ENCODE peak calls at places on chromosome 15, in five cellular contexts. H is GM13977, G is AG09309, C is SK-N-SH, D is mucosa of descending colon. P is an unnamed sample.

GRCh38 chr15:89822030-89822429 is 7.4 kb upstream of the ANPEP start:
- DNase-seq in G (no peak), C (peak; percentile 17), H (no peak), D (no peak), P (no peak)

GRCh38 chr15:89910891-89911626 is 1.7 kb downstream of the ARPIN start:
- DNase-seq in H (no peak), D (no peak), C (no peak), G (no peak), P (no peak)

GRCh38 chr15:56811586-56811985 is 78.3 kb upstream of the ZNF280D start:
- DNase-seq in D (no peak), C (no peak), G (no peak), H (no peak), P (no peak)

GRCh38 chr15:100106732-100107131 is 235.0 kb downstream of the ADAMTS17 start:
- DNase-seq in G (no peak), D (no peak), C (peak; percentile 85), H (no peak), P (no peak)

GRCh38 chr15:63372018-63372705 is 9.5 kb downstream of the CA12 start:
- DNase-seq in D (no peak), C (no peak), H (no peak), G (peak; percentile 96), P (no peak)

GRCh38 chr15:24761704-24762302 is 86.2 kb downstream of the NPAP1 start:
- DNase-seq in G (no peak), H (no peak), D (peak; percentile 3), C (no peak), P (peak; percentile 7)

GRCh38 chr15:52733078-52733477 is 53.9 kb upstream of the ATOSA start:
- DNase-seq in C (no peak), D (no peak), H (no peak), G (peak; percentile 29), P (no peak)

GRCh38 chr15:43238691-43239131 is 17.9 kb upstream of the EPB42 start:
- DNase-seq in D (no peak), G (no peak), H (no peak), C (no peak), P (no peak)

GRCh38 chr15:78811825-78812183 is 540 bp upstream of the ADAMTS7 start:
- DNase-seq in G (no peak), C (no peak), H (no peak), D (no peak), P (no peak)

GRCh38 chr15:72836676-72837325 is 53.2 kb upstream of the ADPGK start:
- DNase-seq in C (no peak), D (no peak), G (no peak), H (no peak), P (no peak)

GRCh38 chr15:72838311-72838731 is 54.8 kb upstream of the ADPGK start:
- DNase-seq in D (no peak), C (no peak), G (peak; percentile 48), H (no peak), P (no peak)

DNA sequence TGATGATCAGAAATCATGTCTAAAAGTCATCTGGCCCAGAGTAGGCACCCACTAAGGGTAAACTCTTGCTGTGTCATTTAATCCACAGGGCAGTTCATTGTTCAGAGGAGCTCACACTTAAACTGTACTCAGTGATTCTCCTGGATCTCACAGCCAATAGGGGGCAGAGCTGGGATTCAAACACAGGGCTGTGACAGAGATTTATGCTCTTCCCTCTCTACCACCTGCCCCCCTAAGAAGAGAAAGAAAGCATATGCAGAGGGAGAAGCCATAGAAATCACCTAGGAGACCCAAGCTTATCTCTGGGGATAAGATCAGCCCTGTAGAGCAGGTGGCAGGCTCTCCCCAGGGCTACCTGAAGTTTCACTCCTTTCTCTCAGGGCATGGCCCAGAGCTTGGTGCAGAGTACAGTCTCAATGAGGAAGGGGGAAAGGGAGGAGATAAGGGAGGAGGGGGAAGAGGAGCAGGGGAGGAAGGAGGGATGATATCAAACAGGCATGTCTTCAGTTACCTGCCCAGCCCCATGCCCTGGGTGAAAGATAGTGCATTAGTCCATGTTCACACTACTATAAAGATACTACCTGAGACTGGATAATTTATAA is 51.8 kb upstream of the ADPGK start:
- DNase-seq in G (no peak), C (no peak), D (peak; percentile 80), H (no peak), P (no peak)
- TF ChIP-seq CTCF in G (peak; percentile 42), C (peak; percentile 40), D (no peak), H (peak; percentile 33), P (no peak)

DNA sequence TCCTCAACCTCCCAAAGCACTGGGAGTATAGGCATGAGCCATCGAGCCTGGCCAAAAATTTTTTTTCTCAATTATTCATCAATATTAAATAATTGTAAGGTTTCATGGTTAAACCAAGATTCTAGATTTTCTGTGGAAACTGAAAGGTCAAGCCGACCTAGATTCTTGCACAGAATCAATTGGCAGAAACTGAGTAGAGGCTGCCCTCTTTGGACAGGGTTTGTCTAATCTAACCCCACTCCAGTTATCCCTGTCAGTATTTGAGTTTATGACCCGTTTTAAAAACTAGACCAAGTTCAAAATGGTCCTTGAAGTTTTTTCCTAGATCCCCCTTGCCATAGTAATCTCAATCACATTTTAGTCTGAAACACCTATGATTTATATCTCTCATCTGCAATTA is 8.6 kb upstream of the ADAM10 start:
- DNase-seq in D (no peak), C (peak; percentile 24), H (peak; percentile 41), G (no peak), P (peak; percentile 43)
- TF ChIP-seq CTCF in D (peak; percentile 5), C (peak; percentile 37), H (peak; percentile 53), G (peak; percentile 39), P (no peak)

DNA sequence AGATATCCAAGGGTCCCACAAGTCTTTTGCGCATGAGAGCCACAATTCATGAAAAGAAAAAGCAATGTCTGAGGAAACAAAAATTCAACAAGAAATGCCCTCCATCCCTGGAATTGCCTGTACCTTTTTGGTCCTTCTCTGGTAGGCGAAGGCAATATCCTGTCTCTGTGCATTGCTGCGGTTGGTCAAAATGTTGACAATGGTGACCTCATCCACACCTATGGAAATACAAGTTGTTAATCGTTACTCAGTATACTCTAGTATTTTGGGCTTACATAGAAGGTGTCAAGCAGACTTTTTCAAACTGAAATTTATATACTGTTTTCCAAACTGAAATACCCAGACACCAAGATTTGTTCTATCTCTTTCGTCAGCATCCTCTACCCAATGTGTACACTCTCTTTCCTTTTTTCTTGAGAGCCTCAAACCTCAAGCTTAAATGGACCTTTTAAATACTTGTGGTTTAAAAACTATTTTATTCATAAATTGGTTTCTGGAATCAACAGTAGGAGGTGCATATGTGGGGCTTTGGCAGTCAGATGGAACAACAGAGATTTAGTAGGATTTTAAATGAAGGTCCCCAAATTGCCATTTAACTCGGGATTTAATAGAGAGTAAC is 33.4 kb downstream of the ANXA2 start:
- DNase-seq in H (no peak), D (no peak), C (no peak), G (no peak), P (no peak)
- TF ChIP-seq CTCF in H (no peak), D (no peak), C (no peak), G (no peak), P (no peak)

DNA sequence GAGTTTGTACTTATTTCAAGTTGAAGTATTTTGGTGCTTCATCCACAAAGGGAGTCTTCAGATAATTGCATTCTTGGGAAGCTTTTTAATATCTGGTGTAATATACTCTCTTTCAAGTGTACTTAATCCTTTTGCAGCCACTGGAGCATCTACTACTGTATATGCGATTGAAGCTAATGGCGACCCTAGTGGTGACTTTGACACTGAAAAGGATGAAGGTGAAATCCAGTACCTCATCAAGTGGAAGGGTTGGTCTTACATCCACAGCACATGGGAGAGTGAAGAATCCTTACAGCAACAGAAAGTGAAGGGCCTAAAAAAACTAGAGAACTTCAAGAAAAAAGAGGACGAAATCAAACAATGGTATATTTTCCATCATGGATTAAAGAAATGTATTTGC is 42.6 kb downstream of the CHD2 start:
- DNase-seq in G (no peak), D (no peak), H (no peak), C (no peak), P (no peak)
- TF ChIP-seq CTCF in G (no peak), D (no peak), H (no peak), C (no peak), P (no peak)

GRCh38 chr15:37698679-37699078 is 235.8 kb upstream of the TMCO5A start:
- DNase-seq in G (no peak), C (no peak), D (no peak), H (no peak), P (no peak)
- TF ChIP-seq CTCF in G (peak; percentile 22), C (no peak), D (no peak), H (no peak), P (no peak)